ENCODE peak calls at places on chromosomes 16 and 17, in six cellular contexts. X, S, W, M, A and Y are unnamed samples. For H3K4me1, the result is how much of the 10 kb centered on the place peaks cover.

GRCh38 chr17:80751460-80752368 is 207.1 kb downstream of the RPTOR start:
- DNase-seq in M (no peak), W (no peak), A (peak), X (no peak), S (no peak), Y (peak)

GRCh38 chr17:48625502-48626201 is 506 bp downstream of the HOXB9 start:
- DNase-seq in W (peak), S (no peak), X (no peak), M (peak), A (no peak), Y (no peak)

GRCh38 chr17:29390856-29391631 is 881 bp downstream of the TAOK1 start:
- DNase-seq in A (peak), W (peak), M (peak), X (no peak), S (no peak), Y (no peak)

GRCh38 chr16:27817038-27817437 is 246.5 kb downstream of the GSG1L start:
- DNase-seq in A (no peak), S (no peak), W (no peak), X (no peak), M (no peak), Y (no peak)

GRCh38 chr16:2950773-2951172 is 13.3 kb upstream of the KREMEN2 start:
- DNase-seq in A (no peak), M (no peak), W (peak), S (no peak), X (no peak), Y (no peak)

GRCh38 chr17:12973496-12974318 is 44.1 kb downstream of the ELAC2 start:
- DNase-seq in W (no peak), S (no peak), X (no peak), A (no peak), M (peak), Y (no peak)

GRCh38 chr17:82963104-82963950 is 116.1 kb upstream of the METRNL start:
- DNase-seq in M (peak), S (no peak), W (no peak), A (no peak), X (no peak), Y (no peak)

GRCh38 chr17:66540131-66540781 is 237.8 kb downstream of the PRKCA start:
- DNase-seq in M (peak), W (no peak), X (no peak), A (peak), S (no peak), Y (peak)

GRCh38 chr17:80899402-80900268 is 92.0 kb upstream of the CHMP6 start:
- DNase-seq in X (no peak), W (peak), S (peak), A (peak), M (peak), Y (peak)

GRCh38 chr16:46748775-46749705 is 896 bp upstream of the MYLK3 start:
- DNase-seq in W (peak), X (peak), A (no peak), S (no peak), M (no peak), Y (no peak)

GRCh38 chr16:46753015-46753414 is 4.9 kb upstream of the MYLK3 start:
- DNase-seq in A (no peak), M (no peak), X (no peak), W (no peak), S (no peak), Y (no peak)

GRCh38 chr16:46746821-46747776 is 1.0 kb downstream of the MYLK3 start:
- DNase-seq in W (no peak), X (no peak), S (no peak), A (peak), M (no peak), Y (peak)

GRCh38 chr16:46747777-46748651 is at the start of gene MYLK3:
- DNase-seq in S (no peak), X (no peak), A (peak), M (no peak), W (peak), Y (peak)

GRCh38 chr16:46751381-46751780 is 3.2 kb upstream of the MYLK3 start:
- DNase-seq in M (no peak), W (no peak), A (no peak), X (no peak), S (no peak), Y (no peak)
- TF ChIP-seq ZNF274 in M (no peak), W (no peak), A (no peak), X (no peak), S (no peak), Y (no peak)

DNA sequence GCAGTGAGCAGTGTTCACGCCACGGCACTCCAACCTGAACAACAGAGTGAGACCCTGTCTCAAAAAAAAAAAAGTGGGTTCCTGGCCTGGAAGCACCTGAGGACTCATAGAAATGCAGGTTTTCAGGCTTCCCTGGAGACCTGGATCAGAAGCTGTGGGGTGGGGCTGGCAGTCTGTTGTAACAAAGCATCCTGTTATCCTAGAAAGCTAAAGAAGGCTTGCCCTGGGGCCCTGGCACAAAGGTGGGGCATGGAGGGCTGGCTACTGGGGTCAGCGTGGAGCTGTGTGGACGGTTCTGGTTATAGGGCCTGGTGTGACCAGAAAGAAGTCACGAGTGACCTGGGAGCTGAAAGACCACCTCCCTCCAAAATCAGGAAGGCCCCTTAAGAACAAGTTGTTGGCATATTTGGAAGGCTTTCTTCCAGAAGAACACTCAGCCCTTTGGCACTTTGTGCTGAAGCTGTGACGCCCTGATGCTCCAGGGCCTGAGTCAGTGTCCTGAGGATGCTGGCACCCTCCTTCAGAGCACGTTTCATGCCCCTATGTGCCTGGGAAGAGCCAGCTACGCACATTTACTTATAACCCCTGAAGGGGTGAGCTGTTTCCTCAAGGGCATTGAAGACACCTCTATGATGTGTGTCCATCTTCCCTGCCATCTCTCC is 6.2 kb downstream of the CRISPLD2 start:
- DNase-seq in M (no peak), A (no peak), X (no peak), S (no peak), W (no peak), Y (no peak)
- H3K4me1 ChIP-seq in M (under half), A (under half), X (under half), S (under half), W (under half), Y (under half)

GRCh38 chr17:42617956-42618431 is 8.5 kb downstream of the TUBG1 start:
- DNase-seq in M (peak), X (peak), W (peak), S (no peak), A (no peak), Y (no peak)

GRCh38 chr17:42623732-42624596 is 14.5 kb downstream of the TUBG1 start:
- DNase-seq in W (peak), A (no peak), X (no peak), M (no peak), S (peak), Y (no peak)

GRCh38 chr17:42613699-42614295 is 4.3 kb downstream of the TUBG1 start:
- DNase-seq in S (no peak), A (no peak), W (no peak), M (no peak), X (no peak), Y (no peak)

DNA sequence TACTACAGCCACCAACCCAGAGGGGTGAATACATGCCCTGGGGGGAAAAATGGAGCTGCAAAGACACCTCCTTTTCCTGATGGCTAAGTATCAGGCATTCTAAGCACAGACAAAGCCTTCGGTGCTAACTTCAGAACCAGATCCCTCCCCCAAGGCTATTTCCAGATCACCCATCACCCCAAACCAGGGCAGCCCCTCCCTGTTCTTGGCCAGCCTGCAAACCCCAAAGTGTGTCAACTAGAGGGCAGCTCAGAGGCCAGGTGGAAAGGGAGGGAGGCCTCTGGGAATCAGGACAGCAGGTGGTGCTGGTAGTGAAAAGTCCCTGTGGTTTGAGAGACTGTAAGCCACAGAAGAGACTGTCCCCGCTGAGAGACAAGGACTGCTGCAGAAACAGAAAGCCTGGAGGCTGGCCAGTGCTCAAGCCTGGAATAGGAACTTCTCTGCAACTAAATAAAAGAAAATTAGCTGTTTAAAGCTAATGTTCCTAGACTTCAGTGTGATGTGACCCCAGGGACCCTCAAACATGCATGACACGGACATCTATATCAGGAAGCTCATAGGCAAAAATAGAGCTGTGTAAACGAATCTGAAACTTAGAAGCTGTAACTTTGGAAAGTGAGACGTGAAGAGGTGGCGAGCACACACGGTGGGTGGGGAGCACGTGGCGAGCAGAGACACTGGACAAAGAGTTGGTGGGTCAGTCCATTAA is 9.1 kb downstream of the TUBG1 start:
- DNase-seq in M (peak), W (peak), A (peak), S (no peak), X (peak), Y (peak)
- TF ChIP-seq ZNF274 in M (no peak), W (no peak), A (no peak), S (no peak), X (no peak), Y (no peak)

DNA sequence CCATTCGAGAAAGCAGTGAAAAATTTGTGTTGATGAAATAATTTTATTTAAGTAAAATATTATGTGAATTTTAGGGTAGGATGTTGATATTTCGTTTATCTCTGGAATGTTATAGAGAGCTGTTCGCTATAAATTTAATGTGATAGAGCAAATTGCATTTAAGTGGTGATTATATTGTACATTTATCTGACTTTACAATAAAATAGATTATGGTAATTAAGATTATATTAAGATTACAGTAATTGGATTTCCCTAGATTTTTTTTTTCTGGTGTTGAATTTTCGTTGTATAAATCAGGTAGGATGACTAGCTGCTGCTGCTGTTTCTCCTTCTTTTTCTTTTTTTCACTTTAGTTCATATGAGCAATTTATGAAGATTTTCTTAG is 71.0 kb downstream of the AATF start:
- DNase-seq in X (no peak), A (no peak), M (no peak), S (no peak), W (no peak), Y (no peak)
- H3K4me1 ChIP-seq in X (under half), A (under half), M (under half), S (under half), W (under half), Y (under half)

DNA sequence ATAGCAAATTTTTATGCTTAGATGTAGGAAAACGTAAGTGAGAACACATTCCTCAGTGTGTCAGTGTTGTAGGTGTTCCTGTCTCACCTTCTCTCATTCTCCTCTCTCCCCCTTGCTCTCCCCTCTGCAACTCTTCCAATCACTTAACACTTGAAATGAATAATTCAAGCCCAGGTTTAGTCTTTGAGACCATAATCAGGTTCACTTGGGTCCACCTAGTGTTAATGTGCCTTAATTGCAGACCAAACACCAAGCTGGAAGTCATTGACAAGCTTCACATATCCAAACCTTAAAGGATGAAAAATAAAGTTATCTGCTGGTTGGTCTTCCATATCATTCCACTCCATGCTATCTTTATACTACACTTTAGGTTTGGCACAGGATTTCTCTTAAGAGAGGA is 37.0 kb downstream of the STXBP4 start:
- DNase-seq in X (no peak), S (peak), A (peak), W (peak), M (no peak), Y (peak)
- TF ChIP-seq ZNF274 in X (no peak), S (no peak), A (no peak), W (no peak), M (no peak), Y (no peak)